ENCODE peak calls at places on chromosomes 5 and 9, in five cellular contexts. P is RPMI7951; W is activated gamma-delta T cell treated with Interleukin-2 at 50 U/mL for 16 hours; L is activated CD4-positive, alpha-beta memory T cell treated with anti-CD3 and anti-CD28 coated beads for 36 hours; Y is HAP-1. N is an unnamed sample.

GRCh38 chr5:167764650-167765289 is 526.7 kb upstream of the WWC1 start:
- DNase-seq in P (no peak), W (no peak), L (no peak), Y (no peak), N (no peak)

GRCh38 chr9:127057970-127058644 is 64.3 kb downstream of the ANGPTL2 start:
- DNase-seq in P (no peak), W (no peak), L (no peak), Y (no peak), N (no peak)

GRCh38 chr5:51960617-51961115 is 577.4 kb downstream of the ISL1 start:
- DNase-seq in P (peak), W (no peak), L (no peak), Y (no peak), N (no peak)

GRCh38 chr5:22852807-22853670 is at the start of gene CDH12:
- DNase-seq in P (no peak), W (no peak), L (no peak), Y (peak), N (no peak)

GRCh38 chr5:4196744-4197646 is 601.4 kb downstream of the IRX1 start:
- DNase-seq in P (no peak), W (no peak), L (no peak), Y (no peak), N (no peak)

GRCh38 chr9:109977521-109977920 is 197.5 kb downstream of the PALM2AKAP2 start:
- DNase-seq in P (no peak), W (no peak), L (peak), Y (no peak), N (no peak)

GRCh38 chr5:53430618-53431252 is 49.7 kb upstream of the FST start:
- DNase-seq in P (peak), W (no peak), L (no peak), Y (no peak), N (no peak)

GRCh38 chr5:56019306-56020272 is 24.8 kb upstream of the IL6ST start:
- DNase-seq in P (no peak), W (no peak), L (no peak), Y (no peak), N (no peak)

GRCh38 chr5:39671421-39672110 is 246.8 kb upstream of the DAB2 start:
- DNase-seq in P (no peak), W (no peak), L (no peak), Y (peak), N (no peak)

GRCh38 chr9:31776471-31776870 is 608.0 kb upstream of the ACO1 start:
- DNase-seq in P (no peak), W (no peak), L (no peak), Y (peak), N (no peak)

GRCh38 chr5:143205386-143205785 is 198.1 kb downstream of the NR3C1 start:
- DNase-seq in P (peak), W (no peak), L (no peak), Y (no peak), N (no peak)

GRCh38 chr5:67910599-67910998 is 305.0 kb upstream of the PIK3R1 start:
- DNase-seq in P (no peak), W (no peak), L (no peak), Y (no peak), N (no peak)

GRCh38 chr9:87393706-87394255 is 103.9 kb upstream of the DAPK1 start:
- DNase-seq in P (no peak), W (no peak), L (no peak), Y (no peak), N (no peak)

GRCh38 chr9:135504262-135505229 is 4.1 kb downstream of the MRPS2 start:
- DNase-seq in P (peak), W (peak), L (peak), Y (peak), N (no peak)

GRCh38 chr5:168579206-168579986 is at the start of gene PANK3:
- DNase-seq in P (peak), W (peak), L (peak), Y (peak), N (peak)

GRCh38 chr5:177524539-177524900 is 7.8 kb upstream of the DDX41 start:
- DNase-seq in P (no peak), W (no peak), L (no peak), Y (no peak), N (no peak)

GRCh38 chr9:118271936-118272335 is 567.7 kb downstream of the TLR4 start:
- DNase-seq in P (peak), W (no peak), L (no peak), Y (no peak), N (no peak)

GRCh38 chr9:98453589-98454311 is 198.3 kb upstream of the TBC1D2 start:
- DNase-seq in P (no peak), W (no peak), L (no peak), Y (no peak), N (peak)

GRCh38 chr5:107869459-107870115 is 198.8 kb upstream of the EFNA5 start:
- DNase-seq in P (peak), W (no peak), L (no peak), Y (no peak), N (no peak)

GRCh38 chr9:123997665-123998277 is 13.8 kb upstream of the LHX2 start:
- DNase-seq in P (peak), W (no peak), L (peak), Y (peak), N (no peak)

GRCh38 chr9:96219615-96220257 is 82.2 kb downstream of the HSD17B3 start:
- DNase-seq in P (peak), W (peak), L (peak), Y (peak), N (no peak)

GRCh38 chr5:170265527-170265926 is 32.0 kb downstream of the LCP2 start:
- DNase-seq in P (no peak), W (no peak), L (no peak), Y (no peak), N (no peak)

GRCh38 chr5:149264432-149265069 is 7.1 kb upstream of the AFAP1L1 start:
- DNase-seq in P (no peak), W (peak), L (peak), Y (peak), N (no peak)

GRCh38 chr5:75130818-75131349 is 78.5 kb upstream of the GCNT4 start:
- DNase-seq in P (no peak), W (no peak), L (no peak), Y (no peak), N (no peak)

GRCh38 chr9:127828262-127829031 is 25.8 kb downstream of the FPGS start:
- DNase-seq in P (no peak), W (no peak), L (no peak), Y (no peak), N (peak)

GRCh38 chr5:90293931-90294330 is 115.6 kb downstream of the CETN3 start:
- DNase-seq in P (peak), W (no peak), L (no peak), Y (no peak), N (no peak)

GRCh38 chr9:127185931-127186781 is 63.7 kb upstream of the ANGPTL2 start:
- DNase-seq in P (peak), W (no peak), L (no peak), Y (no peak), N (peak)

GRCh38 chr5:6449465-6450158 is 953 bp downstream of the UBE2QL1 start:
- DNase-seq in P (no peak), W (no peak), L (no peak), Y (no peak), N (peak)

GRCh38 chr9:98295824-98296223 is 40.4 kb upstream of the TBC1D2 start:
- DNase-seq in P (no peak), W (no peak), L (no peak), Y (no peak), N (no peak)

GRCh38 chr9:123287639-123288038 is 19.3 kb upstream of the STRBP start:
- DNase-seq in P (no peak), W (no peak), L (no peak), Y (no peak), N (no peak)

GRCh38 chr5:151381899-151382298 is 34.5 kb upstream of the SLC36A2 start:
- DNase-seq in P (no peak), W (no peak), L (no peak), Y (no peak), N (no peak)